ENCODE peak calls at places on chromosome 10, in ten cellular contexts. D is stimulated activated CD4-positive, alpha-beta T cell treated with anti-CD3 and anti-CD28 coated beads, Interleukin-12 subunit alpha, Interleukin-12 subunit beta, amount 100 ng/mL, for 48 hours; O is RPMI8226; G is central memory CD4-positive, alpha-beta T cell; Z is glutamatergic neuron; A is fibroblast of the aortic adventitia; Y is hepatocyte; J is AML-193; B is stimulated activated CD8-positive, alpha-beta memory T cell treated with anti-CD3 and anti-CD28 coated beads, Interleukin-7, amount 100 ng/mL, for 24 hours; V is iris pigment epithelial cell. T is an unnamed sample.

GRCh38 chr10:88111294-88111693 is 247.9 kb downstream of the PTEN start:
- DNase-seq in D (no peak), O (no peak), G (no peak), Z (no peak), A (no peak), Y (no peak), J (no peak), B (no peak), V (no peak), T (no peak)

GRCh38 chr10:81018898-81019890 is 481.5 kb downstream of the SH2D4B start:
- DNase-seq in D (no peak), O (peak), G (no peak), Z (peak), A (peak), Y (peak), J (peak), B (no peak), V (peak), T (no peak)

GRCh38 chr10:92692085-92692671 is 2.4 kb downstream of the HHEX start:
- DNase-seq in D (no peak), O (no peak), G (no peak), Z (no peak), A (no peak), Y (no peak), J (peak), B (no peak), V (no peak), T (no peak)

GRCh38 chr10:79984851-79985250 is 35.9 kb upstream of the SFTPD start:
- DNase-seq in D (peak), O (peak), G (no peak), Z (no peak), A (no peak), Y (peak), J (no peak), B (no peak), V (no peak), T (no peak)

GRCh38 chr10:60495357-60495756 is 105.7 kb upstream of the ANK3 start:
- DNase-seq in D (no peak), O (no peak), G (no peak), Z (no peak), A (peak), Y (no peak), J (no peak), B (no peak), V (peak), T (no peak)

GRCh38 chr10:75287697-75288096 is 51.9 kb upstream of the COMTD1 start:
- DNase-seq in D (no peak), O (no peak), G (no peak), Z (no peak), A (no peak), Y (no peak), J (no peak), B (no peak), V (no peak), T (no peak)

GRCh38 chr10:60703266-60704041 is 74.8 kb upstream of the CDK1 start:
- DNase-seq in D (no peak), O (no peak), G (no peak), Z (no peak), A (no peak), Y (no peak), J (no peak), B (no peak), V (no peak), T (no peak)

GRCh38 chr10:120556164-120556532 is 99.1 kb downstream of the PLPP4 start:
- DNase-seq in D (no peak), O (no peak), G (no peak), Z (no peak), A (peak), Y (no peak), J (no peak), B (no peak), V (no peak), T (no peak)

GRCh38 chr10:54983255-54983654 is 182.2 kb upstream of the PCDH15 start:
- DNase-seq in D (no peak), O (no peak), G (no peak), Z (no peak), A (no peak), Y (no peak), J (no peak), B (no peak), V (peak), T (no peak)

GRCh38 chr10:73439605-73440298 is 6.4 kb upstream of the MSS51 start:
- DNase-seq in D (no peak), O (no peak), G (no peak), Z (no peak), A (peak), Y (no peak), J (no peak), B (no peak), V (peak), T (no peak)

GRCh38 chr10:4151466-4151865 is 366.5 kb upstream of the KLF6 start:
- DNase-seq in D (no peak), O (no peak), G (no peak), Z (no peak), A (no peak), Y (peak), J (no peak), B (no peak), V (no peak), T (no peak)

GRCh38 chr10:33136271-33136670 is 178.2 kb upstream of the ITGB1 start:
- DNase-seq in D (no peak), O (no peak), G (peak), Z (no peak), A (no peak), Y (no peak), J (no peak), B (no peak), V (peak), T (no peak)

GRCh38 chr10:108911814-108912541 is 1011.3 kb downstream of the XPNPEP1 start:
- DNase-seq in D (no peak), O (peak), G (no peak), Z (peak), A (peak), Y (peak), J (no peak), B (no peak), V (peak), T (no peak)

GRCh38 chr10:63217120-63217605 is 84.0 kb downstream of the NRBF2 start:
- DNase-seq in D (no peak), O (peak), G (peak), Z (no peak), A (peak), Y (peak), J (peak), B (no peak), V (peak), T (peak)

GRCh38 chr10:97534746-97535367 is 36.1 kb downstream of the UBTD1 start:
- DNase-seq in D (peak), O (peak), G (no peak), Z (peak), A (no peak), Y (no peak), J (peak), B (no peak), V (peak), T (no peak)

GRCh38 chr10:75617485-75618155 is 186.2 kb downstream of the LRMDA start:
- DNase-seq in D (no peak), O (no peak), G (no peak), Z (no peak), A (peak), Y (no peak), J (peak), B (no peak), V (no peak), T (no peak)

GRCh38 chr10:95289003-95289920 is 1.5 kb downstream of the PDLIM1 start:
- DNase-seq in D (no peak), O (peak), G (no peak), Z (no peak), A (no peak), Y (peak), J (no peak), B (no peak), V (no peak), T (no peak)

GRCh38 chr10:50861370-50861769 is 24.1 kb downstream of the A1CF start:
- DNase-seq in D (no peak), O (no peak), G (no peak), Z (no peak), A (no peak), Y (no peak), J (no peak), B (no peak), V (no peak), T (no peak)

GRCh38 chr10:133088524-133089460 is 1.1 kb downstream of the ADGRA1 start:
- DNase-seq in D (no peak), O (no peak), G (no peak), Z (peak), A (no peak), Y (no peak), J (no peak), B (no peak), V (no peak), T (no peak)

GRCh38 chr10:34607894-34608293 is 207.2 kb downstream of the PARD3 start:
- DNase-seq in D (no peak), O (no peak), G (no peak), Z (no peak), A (no peak), Y (no peak), J (no peak), B (no peak), V (peak), T (no peak)

GRCh38 chr10:97318772-97319651 is at the start of gene FRAT1:
- DNase-seq in D (peak), O (peak), G (peak), Z (peak), A (peak), Y (peak), J (peak), B (peak), V (peak), T (peak)

GRCh38 chr10:25082276-25083204 is 66.1 kb downstream of the THNSL1 start:
- DNase-seq in D (no peak), O (no peak), G (no peak), Z (no peak), A (no peak), Y (no peak), J (no peak), B (no peak), V (no peak), T (no peak)

GRCh38 chr10:88979153-88979562 is 11.4 kb upstream of the FAS start:
- DNase-seq in D (no peak), O (no peak), G (no peak), Z (no peak), A (peak), Y (peak), J (peak), B (no peak), V (peak), T (no peak)

GRCh38 chr10:121084029-121084674 is 233.0 kb downstream of the WDR11 start:
- DNase-seq in D (no peak), O (no peak), G (no peak), Z (no peak), A (no peak), Y (no peak), J (no peak), B (no peak), V (no peak), T (no peak)

GRCh38 chr10:132168571-132169030 is 18.1 kb upstream of the DPYSL4 start:
- DNase-seq in D (no peak), O (no peak), G (no peak), Z (peak), A (no peak), Y (no peak), J (no peak), B (no peak), V (no peak), T (no peak)

GRCh38 chr10:33199731-33200130 is 134.7 kb downstream of the NRP1 start:
- DNase-seq in D (no peak), O (no peak), G (no peak), Z (no peak), A (no peak), Y (no peak), J (no peak), B (no peak), V (no peak), T (no peak)

GRCh38 chr10:18399158-18399557 is 252.2 kb downstream of the NSUN6 start:
- DNase-seq in D (no peak), O (no peak), G (no peak), Z (no peak), A (no peak), Y (no peak), J (no peak), B (no peak), V (no peak), T (no peak)

GRCh38 chr10:35493196-35494118 is 111.7 kb upstream of the GJD4 start:
- DNase-seq in D (no peak), O (no peak), G (no peak), Z (no peak), A (peak), Y (no peak), J (no peak), B (no peak), V (peak), T (no peak)

GRCh38 chr10:61486738-61487396 is 33.7 kb upstream of the TMEM26 start:
- DNase-seq in D (no peak), O (no peak), G (no peak), Z (no peak), A (peak), Y (no peak), J (peak), B (no peak), V (peak), T (no peak)

GRCh38 chr10:101393378-101393777 is 39.4 kb downstream of the BTRC start:
- DNase-seq in D (no peak), O (no peak), G (no peak), Z (no peak), A (no peak), Y (no peak), J (no peak), B (no peak), V (no peak), T (no peak)

GRCh38 chr10:110637558-110638053 is 6.5 kb upstream of the RBM20 start:
- DNase-seq in D (no peak), O (no peak), G (no peak), Z (no peak), A (no peak), Y (no peak), J (no peak), B (no peak), V (no peak), T (no peak)

GRCh38 chr10:103168436-103168835 is 24.6 kb downstream of the NT5C2 start:
- DNase-seq in D (no peak), O (no peak), G (no peak), Z (no peak), A (no peak), Y (no peak), J (no peak), B (no peak), V (peak), T (no peak)

GRCh38 chr10:59361659-59362183 is 628 bp downstream of the FAM13C start:
- DNase-seq in D (no peak), O (no peak), G (no peak), Z (no peak), A (no peak), Y (peak), J (no peak), B (no peak), V (no peak), T (no peak)

T was measured in immature natural killer cell.